ENCODE peak calls at places on chromosomes 3 and 15, in six cellular contexts. V is heart right ventricle, T is breast epithelium, Q is IMR-90, S is transverse colon, J is K562. E is an unnamed sample.

GRCh38 chr15:26171266-26171665 is 308.1 kb upstream of the ATP10A start:
- DNase-seq in V (no peak), T (no peak), Q (no peak), S (no peak), J (no peak), E (no peak)

GRCh38 chr15:75809986-75810750 is 33.1 kb upstream of the UBE2Q2 start:
- DNase-seq in V (no peak), T (no peak), Q (no peak), S (peak; percentile 26), J (no peak), E (no peak)

GRCh38 chr15:45795487-45796069 is 160.7 kb downstream of the SQOR start:
- DNase-seq in V (no peak), T (no peak), Q (peak; percentile 24), S (peak; percentile 48), J (no peak), E (no peak)

GRCh38 chr15:28921925-28922711 is 36.3 kb downstream of the APBA2 start:
- DNase-seq in V (no peak), T (no peak), Q (no peak), S (no peak), J (no peak), E (no peak)

GRCh38 chr3:114690896-114691295 is 397.1 kb downstream of the TIGIT start:
- DNase-seq in V (no peak), T (no peak), Q (no peak), S (no peak), J (no peak), E (no peak)

GRCh38 chr15:40142428-40142827 is 18.4 kb upstream of the BUB1B start:
- DNase-seq in V (no peak), T (no peak), Q (no peak), S (no peak), J (no peak), E (no peak)

GRCh38 chr3:13715961-13716360 is 163.9 kb downstream of the WNT7A start:
- DNase-seq in V (no peak), T (peak; percentile 35), Q (no peak), S (no peak), J (no peak), E (no peak)

GRCh38 chr15:23532019-23532418 is 33.5 kb upstream of the MKRN3 start:
- DNase-seq in V (no peak), T (no peak), Q (no peak), S (no peak), J (no peak), E (no peak)

GRCh38 chr3:16084887-16085286 is 89.6 kb upstream of the GALNT15 start:
- DNase-seq in V (no peak), T (no peak), Q (peak; percentile 70), S (no peak), J (no peak), E (no peak)

GRCh38 chr15:25971053-25971452 is 107.9 kb upstream of the ATP10A start:
- DNase-seq in V (no peak), T (no peak), Q (peak; percentile 1), S (no peak), J (no peak), E (no peak)

GRCh38 chr3:97882975-97883598 is 61.3 kb downstream of the CRYBG3 start:
- DNase-seq in V (no peak), T (no peak), Q (peak; percentile 66), S (no peak), J (no peak), E (no peak)

GRCh38 chr15:42723068-42723467 is 13.9 kb downstream of the CDAN1 start:
- DNase-seq in V (no peak), T (no peak), Q (no peak), S (no peak), J (no peak), E (no peak)

DNA sequence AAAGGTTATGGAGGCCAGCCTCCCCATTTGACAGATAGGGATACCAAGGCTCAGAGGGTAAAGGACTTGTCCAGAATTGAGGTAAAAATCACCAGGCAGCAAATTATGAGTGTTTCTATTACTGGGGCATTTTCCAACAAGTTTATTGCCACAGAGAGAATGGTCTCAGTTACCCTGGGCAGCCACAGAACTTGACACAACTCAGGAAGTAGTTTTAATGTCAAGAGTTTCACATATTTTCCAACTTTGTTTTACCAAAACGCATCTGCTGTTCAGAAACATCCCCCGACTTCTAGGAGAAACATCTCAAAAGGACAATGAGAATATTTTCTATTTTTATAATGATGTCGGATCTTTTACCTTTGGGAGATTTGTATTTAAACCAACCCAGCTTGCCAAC is 107.5 kb upstream of the MRPS22 start:
- DNase-seq in V (no peak), T (no peak), Q (no peak), S (no peak), J (no peak), E (no peak)
- TF ChIP-seq CTCF in V (no peak), T (no peak), Q (no peak), S (no peak), J (no peak), E (no peak)

DNA sequence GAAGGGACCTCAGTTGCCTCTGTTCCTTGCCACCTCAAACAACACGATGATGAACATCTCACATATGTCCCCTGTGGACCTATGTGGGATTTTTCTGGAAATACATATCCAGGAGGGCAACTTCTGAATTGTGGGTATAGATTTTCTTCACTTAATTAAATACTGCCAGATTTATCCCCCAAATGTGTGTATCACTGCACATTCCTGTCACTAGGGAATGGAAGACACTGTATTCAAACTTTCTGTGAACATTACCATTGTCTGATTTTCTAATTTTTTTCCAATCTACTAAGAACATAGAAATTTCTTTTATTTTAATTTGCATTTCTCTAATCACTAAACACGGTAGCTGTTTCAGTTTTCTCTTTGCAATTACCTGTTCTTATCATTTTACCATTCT is 102.0 kb upstream of the MRPS22 start:
- DNase-seq in V (no peak), T (no peak), Q (no peak), S (no peak), J (no peak), E (no peak)
- TF ChIP-seq CTCF in V (no peak), T (no peak), Q (peak; percentile 12), S (no peak), J (no peak), E (no peak)

DNA sequence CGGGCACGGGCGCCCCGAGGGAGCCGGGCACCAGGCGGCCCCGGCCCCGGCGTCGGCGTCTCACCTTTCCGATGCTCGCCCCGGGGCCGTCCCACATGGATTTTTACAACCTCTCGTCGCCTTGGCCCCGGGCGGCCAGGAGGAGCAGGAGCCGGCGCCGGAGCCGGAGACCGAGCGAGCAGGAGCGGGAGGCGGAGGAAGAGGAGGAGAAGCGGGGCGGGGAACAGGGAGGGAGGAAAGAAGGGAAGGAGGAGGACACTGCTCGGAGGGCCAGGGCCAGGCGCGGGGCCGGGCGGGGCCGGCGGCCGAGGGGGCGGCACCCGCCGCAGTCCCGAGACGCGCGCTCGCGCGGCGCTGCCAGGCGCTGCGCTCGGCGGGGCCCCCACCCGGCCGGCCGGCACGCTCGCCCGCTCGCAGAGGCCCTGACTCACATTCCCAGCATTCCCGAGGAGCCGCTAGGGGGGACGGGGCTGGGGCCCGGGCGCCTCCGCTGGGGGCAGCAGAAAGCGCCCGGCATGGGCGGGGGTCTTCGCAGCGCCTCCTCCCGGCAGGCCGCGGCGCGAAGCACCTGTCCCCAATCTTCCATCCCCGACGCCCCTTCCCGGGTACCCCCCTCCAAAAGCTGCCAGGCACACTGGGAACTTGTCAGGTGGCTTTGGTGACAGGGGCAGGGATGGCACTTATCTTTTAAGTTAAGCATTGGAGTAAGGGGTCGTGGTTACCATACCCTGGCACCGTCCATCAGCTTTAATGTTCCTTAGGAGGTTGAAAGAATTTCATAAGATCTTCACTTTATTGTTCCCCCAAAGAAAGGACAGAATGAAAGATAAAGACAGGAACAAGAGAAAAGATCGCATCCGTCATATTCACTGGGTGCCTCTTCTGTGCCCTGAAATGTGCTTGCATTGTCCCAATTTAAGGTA is at the start of gene ERC2:
- DNase-seq in V (peak; percentile 32), T (peak; percentile 56), Q (no peak), S (peak; percentile 12), J (peak; percentile 15), E (peak; percentile 56)
- TF ChIP-seq CTCF in V (no peak), T (no peak), Q (no peak), S (no peak), J (peak; percentile 54), E (peak; percentile 26)

DNA sequence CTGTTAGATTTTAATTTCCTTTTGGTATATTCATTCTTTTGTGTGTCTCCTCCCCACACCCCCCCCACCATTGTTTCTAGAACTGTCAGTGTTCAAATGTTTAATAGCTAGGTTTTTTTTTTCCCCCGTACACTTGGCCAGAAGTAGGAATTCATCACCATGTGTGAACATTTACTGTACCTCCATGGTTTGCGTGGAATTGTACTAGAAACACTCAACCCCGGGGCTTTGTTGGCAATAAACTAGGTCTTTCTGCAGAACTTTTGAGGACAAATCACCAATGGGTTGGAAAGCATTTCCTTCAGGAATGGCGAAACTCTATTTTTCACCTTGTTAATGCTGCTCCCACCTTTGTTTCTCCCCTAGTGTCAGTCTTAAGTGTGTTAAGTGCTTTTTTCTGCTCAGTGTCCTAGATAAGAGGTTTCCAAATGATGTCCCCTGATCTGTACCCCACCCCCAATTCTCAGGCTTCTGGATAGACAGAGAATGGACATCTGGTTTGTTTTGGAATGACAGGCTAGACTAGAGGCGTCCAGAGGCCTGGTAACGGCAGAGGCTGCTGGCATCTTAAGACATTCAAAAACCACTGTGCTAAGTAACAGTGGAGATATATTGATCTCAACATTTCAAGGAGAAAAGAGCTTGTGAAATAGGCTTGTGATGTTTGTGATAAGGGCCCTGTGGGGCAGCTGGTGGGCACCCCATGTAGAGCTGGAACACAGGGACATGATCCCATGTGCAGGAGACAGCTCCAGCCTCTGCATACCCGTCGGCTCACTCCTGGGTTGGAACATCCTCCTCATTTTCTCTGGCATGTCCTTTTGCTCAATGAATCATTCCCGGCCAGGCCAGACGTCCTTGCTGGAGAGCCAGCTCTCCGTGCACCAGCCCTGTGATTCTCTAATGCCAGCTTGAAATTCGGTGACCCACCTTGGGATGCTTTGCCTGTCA is 77.0 kb downstream of the SMAD3 start:
- DNase-seq in V (no peak), T (no peak), Q (peak; percentile 81), S (no peak), J (no peak), E (no peak)
- TF ChIP-seq CTCF in V (no peak), T (no peak), Q (no peak), S (no peak), J (no peak), E (no peak)

GRCh38 chr15:55627730-55628368 is 39.7 kb upstream of the PYGO1 start:
- DNase-seq in V (no peak), T (no peak), Q (peak; percentile 95), S (no peak), J (no peak), E (no peak)
- TF ChIP-seq CTCF in V (no peak), T (no peak), Q (peak; percentile 4), S (no peak), J (no peak), E (no peak)

GRCh38 chr3:58464875-58465274 is 27.0 kb upstream of the KCTD6 start:
- DNase-seq in V (no peak), T (no peak), Q (no peak), S (no peak), J (no peak), E (no peak)
- TF ChIP-seq CTCF in V (no peak), T (no peak), Q (no peak), S (no peak), J (no peak), E (no peak)

DNA sequence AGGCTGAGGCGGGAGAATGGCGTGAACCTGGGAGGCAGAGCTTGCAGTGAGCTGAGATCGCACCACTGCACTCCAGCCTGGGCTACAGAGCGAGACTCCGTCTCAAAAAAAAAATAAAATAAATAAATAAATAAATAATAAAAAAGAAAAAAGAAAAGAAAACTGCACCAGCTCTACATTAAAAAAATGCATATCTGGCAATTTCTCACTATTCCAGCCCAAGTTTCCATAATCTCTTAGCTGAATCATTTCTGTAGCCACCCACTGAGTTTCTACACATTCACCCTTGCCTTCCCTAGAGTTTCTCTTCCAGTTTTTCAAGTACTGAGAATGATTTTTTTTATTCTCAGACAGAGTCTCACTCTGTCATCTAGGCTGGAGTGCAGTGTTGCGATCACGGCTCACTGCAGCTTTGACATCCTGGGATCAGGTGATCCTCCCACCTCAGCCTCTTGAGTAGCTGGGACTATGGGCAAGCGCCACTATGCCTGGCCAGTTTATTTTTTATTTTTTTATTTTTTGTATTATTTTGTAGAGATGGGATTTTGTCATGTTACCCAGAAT is 24.5 kb upstream of the SLC7A14 start:
- DNase-seq in V (no peak), T (no peak), Q (no peak), S (no peak), J (no peak), E (no peak)
- TF ChIP-seq CTCF in V (no peak), T (no peak), Q (no peak), S (no peak), J (no peak), E (no peak)

E was measured in mesothelial cell of epicardium.